ENCODE peak calls at places on chromosomes 3 and 15, in nine cellular contexts. J is HTR-8/SVneo; Z is activated CD4-positive, alpha-beta T cell treated with anti-CD3 and anti-CD28 coated beads, Interleukin-2, amount 50 U/mL, for 1 hour; T is heart right ventricle; K is GM04504; X is activated T-cell treated with anti-CD3 and anti-CD28 coated beads for 24 hours; N is LoVo; V is NCI-H2227 treated with DMSO at 0.1 percent for 48 hours; A is glutamatergic neuron. E is an unnamed sample.
A peak's percentile ranks its signal among the peaks of the same experiment; 100 is the strongest.

GRCh38 chr15:32818758-32819405 is 101.1 kb downstream of the GREM1 start:
- DNase-seq in J (peak; percentile 63), Z (no peak), T (no peak), K (peak; percentile 93), X (no peak), N (no peak), V (peak; percentile 27), A (no peak), E (peak; percentile 30)

GRCh38 chr15:96416218-96416933 is 85.9 kb downstream of the NR2F2 start:
- DNase-seq in J (no peak), Z (no peak), T (no peak), K (no peak), X (no peak), N (no peak), V (no peak), A (no peak), E (no peak)

GRCh38 chr3:16132926-16133325 is 41.6 kb upstream of the GALNT15 start:
- DNase-seq in J (no peak), Z (no peak), T (peak; percentile 29), K (peak; percentile 91), X (no peak), N (no peak), V (no peak), A (no peak), E (no peak)

GRCh38 chr3:55180936-55181535 is 253.2 kb upstream of the LRTM1 start:
- DNase-seq in J (no peak), Z (no peak), T (no peak), K (no peak), X (no peak), N (peak; percentile 56), V (peak; percentile 17), A (peak; percentile 23), E (peak; percentile 72)

GRCh38 chr3:58353722-58354553 is 21.2 kb downstream of the PXK start:
- DNase-seq in J (no peak), Z (no peak), T (no peak), K (no peak), X (no peak), N (no peak), V (no peak), A (no peak), E (no peak)

GRCh38 chr3:107106316-107106715 is 270.9 kb upstream of the CCDC54 start:
- DNase-seq in J (peak; percentile 24), Z (no peak), T (no peak), K (no peak), X (no peak), N (no peak), V (no peak), A (no peak), E (no peak)

GRCh38 chr3:112231727-112232126 is 62.3 kb downstream of the SLC9C1 start:
- DNase-seq in J (no peak), Z (no peak), T (no peak), K (no peak), X (no peak), N (no peak), V (no peak), A (no peak), E (no peak)

GRCh38 chr3:16357698-16358097 is 92.7 kb downstream of the OXNAD1 start:
- DNase-seq in J (no peak), Z (no peak), T (no peak), K (no peak), X (no peak), N (no peak), V (no peak), A (no peak), E (no peak)

GRCh38 chr3:186990878-186991308 is 60.6 kb downstream of the ST6GAL1 start:
- DNase-seq in J (no peak), Z (no peak), T (no peak), K (no peak), X (no peak), N (peak; percentile 43), V (no peak), A (no peak), E (no peak)

GRCh38 chr3:123150449-123150954 is 51.2 kb upstream of the SEC22A start:
- DNase-seq in J (no peak), Z (no peak), T (no peak), K (no peak), X (no peak), N (no peak), V (no peak), A (no peak), E (no peak)

GRCh38 chr15:47674576-47675232 is 42.6 kb upstream of the SEMA6D start:
- DNase-seq in J (no peak), Z (no peak), T (no peak), K (no peak), X (no peak), N (no peak), V (peak; percentile 90), A (no peak), E (no peak)

GRCh38 chr15:90413411-90414379 is 25.7 kb downstream of the IQGAP1 start:
- DNase-seq in J (no peak), Z (no peak), T (no peak), K (no peak), X (no peak), N (no peak), V (no peak), A (no peak), E (no peak)

GRCh38 chr3:13556937-13557336 is 8.0 kb downstream of the FBLN2 start:
- DNase-seq in J (no peak), Z (no peak), T (no peak), K (no peak), X (no peak), N (no peak), V (no peak), A (no peak), E (no peak)

GRCh38 chr15:25236143-25236860 is 202.5 kb downstream of the UBE3A start:
- DNase-seq in J (no peak), Z (no peak), T (no peak), K (no peak), X (no peak), N (no peak), V (no peak), A (no peak), E (no peak)

GRCh38 chr15:66153549-66154415 is 99.8 kb downstream of the MEGF11 start:
- DNase-seq in J (no peak), Z (no peak), T (no peak), K (no peak), X (no peak), N (no peak), V (peak; percentile 62), A (no peak), E (no peak)

GRCh38 chr15:30940359-30940758 is 36.6 kb downstream of the FAN1 start:
- DNase-seq in J (no peak), Z (no peak), T (no peak), K (no peak), X (no peak), N (peak; percentile 30), V (no peak), A (no peak), E (no peak)

GRCh38 chr15:32671339-32672325 is 30.1 kb downstream of the SCG5 start:
- DNase-seq in J (no peak), Z (no peak), T (no peak), K (peak; percentile 80), X (no peak), N (no peak), V (no peak), A (no peak), E (no peak)

GRCh38 chr3:45087155-45087554 is 59.0 kb downstream of the CDCP1 start:
- DNase-seq in J (no peak), Z (no peak), T (no peak), K (no peak), X (no peak), N (no peak), V (no peak), A (no peak), E (no peak)

GRCh38 chr3:154780263-154780662 is 299.9 kb upstream of the MME start:
- DNase-seq in J (no peak), Z (no peak), T (no peak), K (no peak), X (no peak), N (no peak), V (no peak), A (no peak), E (no peak)

GRCh38 chr15:74937226-74937601 is 659 bp downstream of the COX5A start:
- DNase-seq in J (no peak), Z (no peak), T (no peak), K (no peak), X (no peak), N (no peak), V (no peak), A (no peak), E (no peak)

E was measured in COLO829.